ENCODE peak calls at places on chromosomes 2 and 18, in four cellular contexts. S is HEK293T, B is NCI-H69, A is NCI-H774. X is an unnamed sample.

GRCh38 chr18:7414459-7414858 is 152.7 kb upstream of the PTPRM start:
- DNase-seq in B (no peak), S (no peak), A (no peak), X (no peak)

GRCh38 chr2:238600506-238601432 is 174.0 kb downstream of the ASB1 start:
- DNase-seq in A (no peak), B (no peak), S (no peak), X (no peak)

GRCh38 chr2:68916226-68916625 is 36.5 kb downstream of the GKN2 start:
- DNase-seq in S (peak; percentile 1), B (no peak), A (no peak), X (peak; percentile 59)

GRCh38 chr2:10005461-10005860 is 37.9 kb upstream of the KLF11 start:
- DNase-seq in S (no peak), B (no peak), A (no peak), X (no peak)

GRCh38 chr2:111135910-111136297 is 15.2 kb downstream of the BCL2L11 start:
- DNase-seq in S (peak; percentile 40), A (no peak), B (peak; percentile 13), X (peak; percentile 80)

GRCh38 chr2:31581124-31581795 is 522 bp upstream of the SRD5A2 start:
- DNase-seq in B (no peak), S (no peak), A (no peak), X (no peak)

GRCh38 chr2:16664052-16664731 is 1.4 kb downstream of the CYRIA start:
- DNase-seq in S (no peak), B (no peak), A (no peak), X (peak; percentile 42)

GRCh38 chr2:236472711-236473495 is 96.7 kb upstream of the ACKR3 start:
- DNase-seq in S (no peak), B (no peak), A (no peak), X (no peak)

GRCh38 chr2:85413592-85414421 is 3.6 kb upstream of the CAPG start:
- DNase-seq in A (no peak), S (no peak), B (peak; percentile 51), X (no peak)

GRCh38 chr2:80378-80777 is 34.1 kb upstream of the FAM110C start:
- DNase-seq in S (no peak), B (no peak), A (no peak), X (no peak)

GRCh38 chr18:23191952-23192662 is 56.8 kb downstream of the CABLES1 start:
- DNase-seq in B (peak; percentile 88), S (no peak), A (no peak), X (peak; percentile 93)

GRCh38 chr2:14516844-14517243 is 115.7 kb upstream of the LRATD1 start:
- DNase-seq in A (no peak), S (no peak), B (no peak), X (peak; percentile 26)

GRCh38 chr2:207734264-207734635 is 22.8 kb downstream of the CCNYL1 start:
- DNase-seq in B (peak; percentile 25), A (no peak), S (peak; percentile 25), X (peak; percentile 41)

GRCh38 chr2:233831011-233831721 is 23.2 kb downstream of the HJURP start:
- DNase-seq in B (peak; percentile 43), S (no peak), A (no peak), X (no peak)

GRCh38 chr18:66222174-66222573 is 381.7 kb downstream of the CDH19 start:
- DNase-seq in B (no peak), S (no peak), A (no peak), X (peak; percentile 2)

X was measured in myocyte.